ENCODE peak calls at places on chromosomes 13 and 19, in four cellular contexts. One of them, this sample, is unnamed. For H3K27me3, the result is how much of the 10 kb centered on the place peaks cover.

GRCh38 chr13:94435604-94436226 is 43.8 kb downstream of the DCT start:
- DNase-seq in H1: no peak
- DNase-seq in right lobe of liver: no peak
- DNase-seq in psoas muscle: no peak
- DNase-seq in this sample: no peak

GRCh38 chr19:17331254-17331558 is 3.4 kb downstream of the ANO8 start:
- DNase-seq in H1: no peak
- DNase-seq in right lobe of liver: no peak
- DNase-seq in psoas muscle: no peak
- DNase-seq in this sample: no peak

GRCh38 chr13:46559272-46559805 is 6.4 kb downstream of the LRCH1 start:
- DNase-seq in H1: no peak
- DNase-seq in right lobe of liver: no peak
- DNase-seq in psoas muscle: no peak
- DNase-seq in this sample: no peak

GRCh38 chr13:85148009-85148408 is 651.2 kb downstream of the SLITRK6 start:
- DNase-seq in H1: no peak
- DNase-seq in right lobe of liver: no peak
- DNase-seq in psoas muscle: no peak
- DNase-seq in this sample: no peak

GRCh38 chr13:44972956-44973581 is 16.2 kb downstream of the NUFIP1 start:
- DNase-seq in H1: no peak
- DNase-seq in right lobe of liver: no peak
- DNase-seq in psoas muscle: no peak
- DNase-seq in this sample: no peak

GRCh38 chr13:43116242-43116641 is 92.9 kb downstream of the DNAJC15 start:
- DNase-seq in H1: no peak
- DNase-seq in right lobe of liver: no peak
- DNase-seq in psoas muscle: no peak
- DNase-seq in this sample: no peak

GRCh38 chr19:54319049-54319448 is 6.1 kb upstream of the LILRA5 start:
- DNase-seq in H1: no peak
- DNase-seq in right lobe of liver: no peak
- DNase-seq in psoas muscle: no peak
- DNase-seq in this sample: no peak

GRCh38 chr13:42075517-42075916 is 27.1 kb downstream of the DGKH start:
- DNase-seq in H1: no peak
- DNase-seq in right lobe of liver: no peak
- DNase-seq in psoas muscle: no peak
- DNase-seq in this sample: no peak

GRCh38 chr13:35630551-35631275 is 154.2 kb upstream of the MAB21L1 start:
- DNase-seq in H1: no peak
- DNase-seq in right lobe of liver: no peak
- DNase-seq in psoas muscle: no peak
- DNase-seq in this sample: no peak

GRCh38 chr19:52535831-52536800 is 8.6 kb downstream of the ZNF808 start:
- DNase-seq in H1: peak
- DNase-seq in right lobe of liver: peak
- DNase-seq in psoas muscle: peak
- DNase-seq in this sample: peak
- H3K4me3 ChIP-seq in H1: peak
- H3K4me3 ChIP-seq in right lobe of liver: peak
- H3K4me3 ChIP-seq in psoas muscle: peak
- H3K4me3 ChIP-seq in this sample: peak

GRCh38 chr19:42153606-42154405 is 21.6 kb upstream of the POU2F2 start:
- DNase-seq in H1: no peak
- DNase-seq in right lobe of liver: no peak
- DNase-seq in psoas muscle: no peak
- DNase-seq in this sample: no peak

GRCh38 chr19:42150940-42151339 is 18.7 kb upstream of the POU2F2 start:
- DNase-seq in H1: no peak
- DNase-seq in right lobe of liver: no peak
- DNase-seq in psoas muscle: no peak
- DNase-seq in this sample: no peak

GRCh38 chr19:42152876-42153275 is 20.6 kb upstream of the POU2F2 start:
- DNase-seq in H1: no peak
- DNase-seq in right lobe of liver: no peak
- DNase-seq in psoas muscle: no peak
- DNase-seq in this sample: no peak

GRCh38 chr19:42151735-42152134 is 19.5 kb upstream of the POU2F2 start:
- DNase-seq in H1: no peak
- DNase-seq in right lobe of liver: no peak
- DNase-seq in psoas muscle: no peak
- DNase-seq in this sample: no peak

GRCh38 chr19:42152285-42152684 is 20.0 kb upstream of the POU2F2 start:
- DNase-seq in H1: no peak
- DNase-seq in right lobe of liver: no peak
- DNase-seq in psoas muscle: no peak
- DNase-seq in this sample: no peak
- H3K27me3 ChIP-seq in H1: under half
- H3K27me3 ChIP-seq in right lobe of liver: under half
- H3K27me3 ChIP-seq in psoas muscle: under half
- H3K27me3 ChIP-seq in this sample: half or more

GRCh38 chr13:78596701-78597550 is 6.4 kb downstream of the POU4F1 start:
- DNase-seq in H1: peak
- DNase-seq in right lobe of liver: no peak
- DNase-seq in psoas muscle: no peak
- DNase-seq in this sample: no peak
- H3K4me3 ChIP-seq in H1: peak
- H3K4me3 ChIP-seq in right lobe of liver: peak
- H3K4me3 ChIP-seq in psoas muscle: peak
- H3K4me3 ChIP-seq in this sample: no peak

DNA sequence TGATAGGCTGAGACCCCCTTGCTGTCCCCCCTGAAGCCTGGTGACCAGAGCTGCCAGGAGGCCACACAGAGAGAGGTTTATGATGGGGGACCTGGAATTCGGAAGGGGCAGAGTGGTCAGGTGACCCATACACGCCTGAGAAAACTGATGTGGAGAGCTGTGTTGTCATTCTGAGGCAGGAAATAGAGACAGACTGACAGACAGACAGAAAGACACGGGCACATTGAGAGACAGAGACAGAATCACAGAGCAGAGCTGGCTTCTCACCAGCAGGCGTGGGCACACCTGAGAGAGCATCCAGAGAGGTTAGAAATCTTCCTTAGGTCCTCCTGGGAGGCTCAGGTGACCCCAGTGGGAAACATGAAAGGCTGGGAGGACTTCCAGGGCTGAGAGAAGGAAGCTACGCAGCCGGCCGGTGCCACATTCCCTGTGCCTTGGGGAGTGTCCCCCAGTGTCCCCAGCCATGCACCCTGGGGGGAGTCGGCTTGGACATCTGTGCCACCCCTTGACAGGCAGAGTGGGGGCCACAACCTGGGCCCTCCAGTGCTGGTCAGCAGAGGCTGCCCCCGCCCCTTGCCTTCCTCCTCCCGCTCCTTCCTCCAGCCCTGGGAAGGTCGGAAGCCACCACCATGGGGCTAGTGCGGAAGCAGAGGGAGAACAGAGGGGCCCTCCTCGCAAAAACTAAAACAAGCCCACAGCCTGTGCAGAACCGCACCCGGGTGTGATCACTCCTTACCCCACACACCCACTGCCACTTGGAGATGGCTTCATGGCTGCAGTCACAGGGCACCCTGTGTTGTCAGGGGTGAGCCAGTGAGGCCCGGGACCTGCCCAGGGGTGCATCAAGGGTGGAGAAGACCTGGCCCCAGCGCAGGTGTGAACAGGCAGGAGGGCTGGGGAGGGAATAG is 2.2 kb downstream of the FFAR1 start:
- DNase-seq in H1: peak
- DNase-seq in right lobe of liver: no peak
- DNase-seq in psoas muscle: no peak
- DNase-seq in this sample: no peak
- H3K27me3 ChIP-seq in H1: under half
- H3K27me3 ChIP-seq in right lobe of liver: under half
- H3K27me3 ChIP-seq in psoas muscle: under half
- H3K27me3 ChIP-seq in this sample: under half

GRCh38 chr19:39238209-39238608 is 6.6 kb downstream of the IFNL3 start:
- DNase-seq in H1: no peak
- DNase-seq in right lobe of liver: no peak
- DNase-seq in psoas muscle: no peak
- DNase-seq in this sample: no peak

GRCh38 chr19:39238944-39239343 is 5.9 kb downstream of the IFNL3 start:
- DNase-seq in H1: no peak
- DNase-seq in right lobe of liver: no peak
- DNase-seq in psoas muscle: no peak
- DNase-seq in this sample: no peak

GRCh38 chr19:39240421-39240820 is 4.4 kb downstream of the IFNL3 start:
- DNase-seq in H1: no peak
- DNase-seq in right lobe of liver: no peak
- DNase-seq in psoas muscle: no peak
- DNase-seq in this sample: no peak

GRCh38 chr19:39236527-39236926 is 8.3 kb downstream of the IFNL3 start:
- DNase-seq in H1: no peak
- DNase-seq in right lobe of liver: peak
- DNase-seq in psoas muscle: no peak
- DNase-seq in this sample: no peak

GRCh38 chr19:39237200-39238184 is 7.3 kb downstream of the IFNL3 start:
- DNase-seq in H1: no peak
- DNase-seq in right lobe of liver: peak
- DNase-seq in psoas muscle: no peak
- DNase-seq in this sample: no peak
- H3K4me3 ChIP-seq in H1: no peak
- H3K4me3 ChIP-seq in right lobe of liver: no peak
- H3K4me3 ChIP-seq in psoas muscle: no peak
- H3K4me3 ChIP-seq in this sample: no peak

GRCh38 chr19:1704339-1704738 is 49.0 kb upstream of the ONECUT3 start:
- DNase-seq in H1: no peak
- DNase-seq in right lobe of liver: no peak
- DNase-seq in psoas muscle: no peak
- DNase-seq in this sample: no peak
- H3K27me3 ChIP-seq in H1: under half
- H3K27me3 ChIP-seq in right lobe of liver: under half
- H3K27me3 ChIP-seq in psoas muscle: under half
- H3K27me3 ChIP-seq in this sample: under half

GRCh38 chr19:57279418-57280164 is 694 bp upstream of the ZNF460 start:
- DNase-seq in H1: peak
- DNase-seq in right lobe of liver: peak
- DNase-seq in psoas muscle: peak
- DNase-seq in this sample: peak
- H3K4me3 ChIP-seq in H1: peak
- H3K4me3 ChIP-seq in right lobe of liver: peak
- H3K4me3 ChIP-seq in psoas muscle: peak
- H3K4me3 ChIP-seq in this sample: peak

GRCh38 chr19:56838680-56838929 is 1.9 kb downstream of the PEG3 start:
- DNase-seq in H1: no peak
- DNase-seq in right lobe of liver: no peak
- DNase-seq in psoas muscle: no peak
- DNase-seq in this sample: no peak
- H3K27me3 ChIP-seq in H1: under half
- H3K27me3 ChIP-seq in right lobe of liver: under half
- H3K27me3 ChIP-seq in psoas muscle: under half
- H3K27me3 ChIP-seq in this sample: under half

DNA sequence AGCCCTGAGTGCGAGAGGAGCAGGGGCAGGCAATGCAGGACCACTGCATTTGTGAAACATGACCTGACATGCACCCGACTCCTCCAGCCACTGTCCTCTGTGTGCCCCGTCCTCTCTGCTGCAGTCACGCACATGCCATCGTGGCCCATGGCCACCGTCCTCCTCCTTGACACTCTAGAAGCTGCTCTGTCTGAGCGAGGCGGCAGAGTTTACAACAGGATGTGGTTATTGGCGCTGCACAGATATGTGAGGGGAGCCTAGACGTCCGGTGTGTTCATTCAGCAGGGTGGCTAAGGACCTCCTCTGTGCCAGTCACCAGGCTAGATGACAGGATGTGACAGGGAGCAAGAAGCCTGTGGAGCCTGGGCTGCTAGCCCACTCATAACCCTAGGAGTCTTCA is 277.8 kb downstream of the FOXO1 start:
- DNase-seq in H1: no peak
- DNase-seq in right lobe of liver: no peak
- DNase-seq in psoas muscle: no peak
- DNase-seq in this sample: peak
- H3K4me3 ChIP-seq in H1: no peak
- H3K4me3 ChIP-seq in right lobe of liver: no peak
- H3K4me3 ChIP-seq in psoas muscle: no peak
- H3K4me3 ChIP-seq in this sample: no peak